ENCODE peak calls at places on chromosomes 12 and 14, in nine cellular contexts. A, B, X, G, K, I, C, Q and P are unnamed samples.

GRCh38 chr14:104972301-104973211 is 5.6 kb downstream of the AHNAK2 start:
- DNase-seq in A (no peak), B (no peak), X (peak), G (peak), K (no peak), I (peak), C (no peak), Q (peak), P (peak)

GRCh38 chr12:24228371-24228770 is 278.9 kb upstream of the SOX5 start:
- DNase-seq in A (no peak), B (no peak), X (no peak), G (no peak), K (no peak), I (no peak), C (no peak), Q (no peak), P (no peak)

GRCh38 chr12:54977155-54977554 is 7.4 kb downstream of the TESPA1 start:
- DNase-seq in A (no peak), B (no peak), X (peak), G (no peak), K (no peak), I (peak), C (no peak), Q (peak), P (no peak)

GRCh38 chr14:70168401-70168800 is 20.4 kb downstream of the SLC8A3 start:
- DNase-seq in A (no peak), B (no peak), X (no peak), G (no peak), K (no peak), I (no peak), C (no peak), Q (no peak), P (no peak)

GRCh38 chr12:115375188-115375991 is 691.4 kb upstream of the TBX3 start:
- DNase-seq in A (no peak), B (no peak), X (peak), G (no peak), K (no peak), I (peak), C (no peak), Q (peak), P (peak)

GRCh38 chr14:54312166-54312801 is 84.5 kb upstream of the CDKN3 start:
- DNase-seq in A (no peak), B (no peak), X (peak), G (no peak), K (no peak), I (peak), C (no peak), Q (peak), P (peak)

GRCh38 chr12:119446459-119446858 is 111.9 kb downstream of the CCDC60 start:
- DNase-seq in A (no peak), B (no peak), X (peak), G (no peak), K (no peak), I (no peak), C (no peak), Q (peak), P (no peak)

GRCh38 chr14:77870646-77871045 is 70.7 kb downstream of the ADCK1 start:
- DNase-seq in A (no peak), B (no peak), X (no peak), G (no peak), K (no peak), I (no peak), C (no peak), Q (no peak), P (no peak)

GRCh38 chr12:110281549-110282342 is 699 bp downstream of the ATP2A2 start:
- DNase-seq in A (peak), B (no peak), X (no peak), G (no peak), K (peak), I (peak), C (no peak), Q (peak), P (peak)

GRCh38 chr14:22220427-22220826 is 368.6 kb downstream of the DAD1 start:
- DNase-seq in A (no peak), B (no peak), X (peak), G (no peak), K (no peak), I (peak), C (no peak), Q (no peak), P (no peak)

GRCh38 chr14:59583755-59584154 is 7.1 kb upstream of the CCDC175 start:
- DNase-seq in A (no peak), B (no peak), X (peak), G (no peak), K (no peak), I (peak), C (no peak), Q (peak), P (peak)

GRCh38 chr12:62308201-62308600 is 48.0 kb downstream of the USP15 start:
- DNase-seq in A (no peak), B (no peak), X (no peak), G (no peak), K (no peak), I (no peak), C (no peak), Q (no peak), P (no peak)

GRCh38 chr12:51592034-51592705 is 1.1 kb downstream of the SCN8A start:
- DNase-seq in A (peak), B (peak), X (peak), G (no peak), K (peak), I (peak), C (no peak), Q (peak), P (peak)

GRCh38 chr12:19643635-19644034 is 204.3 kb downstream of the AEBP2 start:
- DNase-seq in A (no peak), B (peak), X (peak), G (no peak), K (no peak), I (peak), C (no peak), Q (peak), P (peak)

GRCh38 chr14:53411110-53411509 is 258.0 kb upstream of the DDHD1 start:
- DNase-seq in A (no peak), B (no peak), X (peak), G (no peak), K (no peak), I (peak), C (no peak), Q (peak), P (peak)

GRCh38 chr14:90399541-90400444 is 3.0 kb downstream of the CALM1 start:
- DNase-seq in A (peak), B (peak), X (peak), G (peak), K (peak), I (peak), C (no peak), Q (peak), P (peak)

GRCh38 chr12:52615208-52615868 is 3.0 kb downstream of the KRT73 start:
- DNase-seq in A (no peak), B (no peak), X (peak), G (no peak), K (no peak), I (no peak), C (peak), Q (peak), P (no peak)

GRCh38 chr12:93032748-93033147 is 103.7 kb upstream of the EEA1 start:
- DNase-seq in A (no peak), B (no peak), X (peak), G (no peak), K (no peak), I (no peak), C (no peak), Q (no peak), P (peak)

GRCh38 chr12:30748150-30748549 is 6.6 kb downstream of the CAPRIN2 start:
- DNase-seq in A (no peak), B (no peak), X (no peak), G (no peak), K (no peak), I (peak), C (no peak), Q (no peak), P (no peak)

GRCh38 chr12:92164712-92165111 is 19.1 kb upstream of the BTG1 start:
- DNase-seq in A (no peak), B (no peak), X (no peak), G (no peak), K (no peak), I (no peak), C (no peak), Q (no peak), P (no peak)

GRCh38 chr12:102905229-102905628 is 11.8 kb downstream of the PAH start:
- DNase-seq in A (no peak), B (no peak), X (no peak), G (no peak), K (no peak), I (no peak), C (no peak), Q (no peak), P (no peak)
- TF ChIP-seq CTCF in A (no peak), B (no peak), X (no peak), G (no peak), K (no peak), I (no peak), C (no peak), Q (no peak), P (no peak)

DNA sequence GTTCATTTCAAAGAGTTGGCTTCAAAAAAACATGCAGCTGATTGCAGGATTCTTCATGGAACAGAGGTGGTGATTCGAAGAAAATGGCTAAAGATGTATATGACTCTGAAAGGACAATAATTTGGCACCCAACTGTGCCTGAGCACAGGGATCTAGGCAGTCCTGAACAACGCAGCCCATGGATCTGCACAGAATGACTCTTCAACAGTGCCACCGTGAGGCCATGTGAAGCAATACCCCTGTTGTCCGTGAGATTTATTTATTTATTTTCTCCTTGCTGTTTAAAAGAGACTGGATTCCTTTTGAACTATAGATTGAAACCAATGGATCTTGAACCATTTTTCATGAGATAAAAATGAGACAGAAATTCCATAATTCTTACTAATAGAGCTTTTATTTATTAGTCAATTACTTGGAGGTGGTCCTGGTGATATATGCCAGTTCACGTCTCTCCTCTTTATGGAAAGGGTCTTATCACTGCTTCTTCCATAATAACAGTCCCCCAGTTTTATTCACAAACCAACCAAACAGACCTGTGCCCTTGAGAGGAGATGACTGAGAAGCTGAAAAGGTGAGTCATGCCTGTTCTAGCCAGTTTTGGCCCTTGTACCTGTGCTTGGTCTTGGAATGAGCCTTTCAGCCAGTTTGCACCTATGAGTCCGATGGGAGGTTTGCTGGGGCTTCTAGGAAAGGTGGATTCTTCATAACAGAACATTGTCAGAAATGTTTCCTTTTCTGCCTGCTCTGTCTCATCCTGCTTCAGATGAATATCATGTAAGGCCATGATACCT is 1598.3 kb downstream of the AACS start:
- DNase-seq in A (no peak), B (peak), X (no peak), G (no peak), K (peak), I (peak), C (no peak), Q (peak), P (peak)
- TF ChIP-seq CTCF in A (no peak), B (peak), X (peak), G (no peak), K (peak), I (peak), C (no peak), Q (peak), P (no peak)

DNA sequence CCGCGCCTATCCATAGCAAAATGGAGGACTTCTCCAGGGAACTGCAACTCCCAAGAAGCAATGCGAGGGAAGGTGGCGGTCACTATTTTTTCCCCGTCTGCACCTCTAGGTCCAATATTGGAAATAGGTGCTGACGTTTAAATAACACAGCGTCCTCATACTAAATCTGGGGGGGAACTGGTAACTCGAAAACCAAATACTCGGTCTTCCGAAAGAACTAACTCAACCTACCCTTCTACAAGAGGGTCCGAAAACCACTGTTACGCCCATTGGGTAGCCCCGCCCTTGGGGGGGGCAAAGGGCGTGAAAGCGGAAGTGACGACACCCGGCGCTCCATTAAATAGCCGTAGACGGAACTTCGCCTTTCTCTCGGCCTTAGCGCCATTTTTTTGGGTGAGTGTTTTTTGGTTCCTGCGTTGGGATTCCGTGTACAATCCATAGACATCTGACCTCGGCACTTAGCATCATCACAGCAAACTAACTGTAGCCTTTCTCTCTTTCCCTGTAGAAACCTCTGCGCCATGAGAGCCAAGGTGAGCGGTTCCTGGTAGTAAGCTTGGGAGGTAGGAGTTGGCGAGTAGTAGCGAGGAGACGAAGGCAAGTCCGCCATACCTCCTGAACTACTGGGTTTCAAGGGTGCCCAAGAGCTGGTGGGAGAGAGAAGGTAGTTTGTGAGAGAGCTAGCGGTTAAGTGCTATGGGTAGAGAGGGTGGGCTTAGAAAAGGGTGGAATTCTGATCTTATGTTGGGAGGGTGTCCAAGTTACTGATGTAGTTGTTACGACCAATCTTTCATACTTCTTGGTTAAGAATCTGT is at the start of gene RPL41:
- DNase-seq in A (peak), B (peak), X (peak), G (peak), K (peak), I (peak), C (no peak), Q (peak), P (peak)
- TF ChIP-seq CTCF in A (no peak), B (no peak), X (no peak), G (no peak), K (no peak), I (no peak), C (no peak), Q (no peak), P (no peak)

DNA sequence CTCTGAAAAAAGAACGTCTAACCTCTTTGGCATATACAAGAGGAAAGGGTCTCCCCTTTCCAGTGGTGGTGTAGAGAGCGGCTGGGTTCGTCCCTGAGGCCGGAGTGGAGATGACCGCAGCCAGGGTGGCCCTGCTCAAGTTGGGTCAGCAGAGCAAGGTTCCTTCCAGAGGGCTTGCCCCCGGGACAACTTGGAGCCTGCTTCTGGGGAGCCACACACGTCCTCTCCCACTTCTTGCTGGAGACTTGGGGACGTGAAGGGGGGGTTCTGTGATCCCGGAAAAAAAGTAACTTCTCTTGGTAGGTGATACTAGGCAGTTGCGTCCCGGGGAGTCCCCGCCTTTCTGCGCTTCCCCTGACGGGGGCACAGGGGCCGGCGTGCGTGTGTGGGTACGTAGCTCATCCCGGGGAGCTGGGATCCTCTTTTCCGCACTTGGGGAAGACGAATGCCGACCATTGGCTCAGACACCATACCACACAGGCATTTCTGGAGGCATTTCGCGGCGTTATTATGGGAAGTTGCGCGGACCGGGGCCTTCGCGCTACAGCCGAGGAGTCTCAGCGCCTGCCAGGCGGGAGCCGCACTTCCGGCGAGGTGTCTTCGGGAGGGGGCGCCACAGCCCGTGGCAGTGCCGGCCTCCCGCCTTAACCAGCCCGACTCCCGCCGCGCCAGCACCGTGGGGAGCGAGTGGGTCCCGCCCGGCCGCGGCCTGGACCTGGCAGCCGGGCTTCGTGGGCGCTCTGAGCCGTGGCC is 14.8 kb upstream of the PAX9 start:
- DNase-seq in A (peak), B (peak), X (no peak), G (no peak), K (peak), I (no peak), C (no peak), Q (no peak), P (no peak)
- TF ChIP-seq CTCF in A (no peak), B (peak), X (no peak), G (no peak), K (no peak), I (no peak), C (no peak), Q (no peak), P (no peak)

GRCh38 chr14:34982421-34983147 is at the start of gene SRP54:
- DNase-seq in A (peak), B (peak), X (peak), G (peak), K (peak), I (peak), C (peak), Q (peak), P (peak)
- TF ChIP-seq CTCF in A (no peak), B (peak), X (peak), G (no peak), K (no peak), I (peak), C (no peak), Q (peak), P (peak)

GRCh38 chr12:113860059-113860820 is 105.9 kb downstream of the RBM19 start:
- DNase-seq in A (peak), B (peak), X (no peak), G (no peak), K (peak), I (no peak), C (no peak), Q (no peak), P (no peak)
- TF ChIP-seq CTCF in A (no peak), B (peak), X (no peak), G (no peak), K (peak), I (no peak), C (no peak), Q (no peak), P (no peak)